ENCODE peak calls at places on chromosomes 4 and X, in eight cellular contexts. T is GM23248, W is DND-41, O is fibroblast of lung, X is PC-3, G is neuronal stem cell, Z is mammary epithelial cell, V is mesenchymal stem cell. A is an unnamed sample. For H3K4me1, the result is how much of the 10 kb centered on the place peaks cover.

GRCh38 chr4:1516881-1517480 is 110.7 kb upstream of the NKX1-1 start:
- DNase-seq in T (no peak), W (no peak), O (no peak), X (no peak), G (no peak), Z (no peak), V (no peak), A (no peak)

GRCh38 chr4:7518871-7519637 is 84.3 kb upstream of the PSAPL1 start:
- DNase-seq in T (no peak), W (no peak), O (no peak), X (no peak), G (no peak), Z (no peak), V (no peak), A (no peak)

GRCh38 chr4:76585897-76586360 is 150.9 kb downstream of the SHROOM3 start:
- DNase-seq in T (peak), W (no peak), O (no peak), X (peak), G (peak), Z (peak), V (peak), A (no peak)

GRCh38 chr4:89303177-89303576 is 4.4 kb downstream of the GPRIN3 start:
- DNase-seq in T (no peak), W (no peak), O (no peak), X (no peak), G (no peak), Z (no peak), V (peak), A (no peak)

GRCh38 chr4:103207673-103208072 is 9.5 kb upstream of the CENPE start:
- DNase-seq in T (no peak), W (no peak), O (no peak), X (peak), G (no peak), Z (peak), V (no peak), A (no peak)

GRCh38 chr4:135065366-135065765 is 863.8 kb upstream of the PABPC4L start:
- DNase-seq in T (no peak), W (no peak), O (no peak), X (no peak), G (no peak), Z (no peak), V (no peak), A (no peak)

GRCh38 chr4:143336828-143337599 is at the start of gene GAB1:
- DNase-seq in T (peak), W (peak), O (peak), X (peak), G (peak), Z (peak), V (peak), A (no peak)

GRCh38 chrX:102516314-102516936 is at the start of gene TMSB15A:
- DNase-seq in T (peak), W (no peak), O (peak), X (peak), G (peak), Z (peak), V (peak), A (no peak)

GRCh38 chr4:150173854-150174398 is 95.7 kb downstream of the DCLK2 start:
- DNase-seq in T (no peak), W (no peak), O (no peak), X (no peak), G (no peak), Z (no peak), V (no peak), A (no peak)

GRCh38 chr4:68954126-68954525 is 2.5 kb upstream of the UGT2A3 start:
- DNase-seq in T (no peak), W (no peak), O (no peak), X (no peak), G (no peak), Z (no peak), V (no peak), A (no peak)

GRCh38 chr4:3674479-3674851 is 91.7 kb upstream of the ADRA2C start:
- DNase-seq in T (no peak), W (no peak), O (no peak), X (no peak), G (no peak), Z (no peak), V (no peak), A (no peak)

GRCh38 chr4:47566975-47567374 is 81.9 kb downstream of the ATP10D start:
- DNase-seq in T (no peak), W (no peak), O (no peak), X (no peak), G (no peak), Z (no peak), V (no peak), A (no peak)

GRCh38 chrX:41014776-41015175 is 70.5 kb upstream of the USP9X start:
- DNase-seq in T (peak), W (no peak), O (no peak), X (peak), G (no peak), Z (peak), V (no peak), A (no peak)

GRCh38 chrX:45850197-45850774 is 649.6 kb upstream of the DIPK2B start:
- DNase-seq in T (peak), W (peak), O (peak), X (peak), G (no peak), Z (peak), V (peak), A (no peak)

GRCh38 chr4:140236649-140237160 is 82.7 kb upstream of the MAML3 start:
- DNase-seq in T (peak), W (no peak), O (no peak), X (no peak), G (no peak), Z (no peak), V (no peak), A (no peak)

GRCh38 chr4:100742045-100742444 is 224.2 kb upstream of the EMCN start:
- DNase-seq in T (peak), W (no peak), O (peak), X (peak), G (no peak), Z (peak), V (peak), A (peak)

GRCh38 chr4:87704000-87704399 is 53.9 kb downstream of the DMP1 start:
- DNase-seq in T (no peak), W (no peak), O (no peak), X (no peak), G (no peak), Z (no peak), V (no peak), A (no peak)

GRCh38 chrX:121365572-121366161 is 318.3 kb downstream of the GLUD2 start:
- DNase-seq in T (no peak), W (peak), O (no peak), X (no peak), G (no peak), Z (no peak), V (no peak), A (no peak)

GRCh38 chr4:161767116-161767515 is 396.7 kb downstream of the FSTL5 start:
- DNase-seq in T (no peak), W (no peak), O (peak), X (peak), G (no peak), Z (peak), V (peak), A (no peak)

GRCh38 chrX:50691820-50692219 is 122.2 kb downstream of the SHROOM4 start:
- DNase-seq in T (peak), W (peak), O (peak), X (peak), G (no peak), Z (peak), V (peak), A (peak)

GRCh38 chr4:32010221-32010620 is 1290.1 kb downstream of the PCDH7 start:
- DNase-seq in T (no peak), W (no peak), O (no peak), X (peak), G (no peak), Z (no peak), V (peak), A (no peak)

GRCh38 chrX:108139303-108139702 is 47.7 kb downstream of the ATG4A start:
- DNase-seq in T (peak), W (no peak), O (peak), X (peak), G (no peak), Z (no peak), V (no peak), A (peak)

GRCh38 chrX:101257448-101258259 is 33.5 kb downstream of the TAF7L start:
- DNase-seq in T (peak), W (peak), O (peak), X (peak), G (no peak), Z (no peak), V (peak), A (no peak)

GRCh38 chr4:3689576-3690551 is 76.3 kb upstream of the ADRA2C start:
- DNase-seq in T (no peak), W (no peak), O (no peak), X (no peak), G (no peak), Z (no peak), V (no peak), A (no peak)

GRCh38 chrX:149284616-149285015 is 220.5 kb downstream of the IDS start:
- DNase-seq in T (no peak), W (no peak), O (no peak), X (no peak), G (no peak), Z (no peak), V (no peak), A (no peak)

GRCh38 chr4:125750827-125751466 is 436.2 kb downstream of the FAT4 start:
- DNase-seq in T (peak), W (no peak), O (peak), X (peak), G (peak), Z (no peak), V (peak), A (no peak)

GRCh38 chrX:12611471-12611870 is 179.7 kb upstream of the PRPS2 start:
- DNase-seq in T (no peak), W (no peak), O (no peak), X (no peak), G (no peak), Z (no peak), V (no peak), A (no peak)
- H3K4me1 ChIP-seq in T (under half), W (under half), O (under half), X (under half), G (under half), Z (under half), V (under half), A (under half)

GRCh38 chr4:177227636-177228035 is 82.0 kb upstream of the NEIL3 start:
- DNase-seq in T (no peak), W (peak), O (no peak), X (no peak), G (no peak), Z (no peak), V (no peak), A (no peak)

GRCh38 chr4:177235026-177235425 is 74.6 kb upstream of the NEIL3 start:
- DNase-seq in T (peak), W (no peak), O (peak), X (no peak), G (no peak), Z (peak), V (peak), A (no peak)

GRCh38 chr4:177225605-177226004 is 84.1 kb upstream of the NEIL3 start:
- DNase-seq in T (no peak), W (peak), O (no peak), X (no peak), G (no peak), Z (no peak), V (no peak), A (no peak)

GRCh38 chr4:177228599-177228998 is 81.1 kb upstream of the NEIL3 start:
- DNase-seq in T (no peak), W (peak), O (no peak), X (no peak), G (no peak), Z (no peak), V (no peak), A (no peak)

GRCh38 chr4:177229331-177229730 is 80.3 kb upstream of the NEIL3 start:
- DNase-seq in T (peak), W (peak), O (peak), X (no peak), G (no peak), Z (no peak), V (peak), A (no peak)
- H3K4me3 ChIP-seq in T (peak), W (peak), O (peak), X (peak), G (no peak), Z (no peak), V (no peak), A (no peak)

GRCh38 chr4:92521941-92522340 is 218.2 kb downstream of the GRID2 start:
- DNase-seq in T (no peak), W (no peak), O (no peak), X (no peak), G (no peak), Z (no peak), V (no peak), A (no peak)

GRCh38 chr4:92520563-92520962 is 216.8 kb downstream of the GRID2 start:
- DNase-seq in T (no peak), W (no peak), O (no peak), X (no peak), G (peak), Z (no peak), V (no peak), A (no peak)

GRCh38 chr4:92519727-92520126 is 216.0 kb downstream of the GRID2 start:
- DNase-seq in T (no peak), W (no peak), O (no peak), X (no peak), G (no peak), Z (no peak), V (no peak), A (no peak)

GRCh38 chr4:92514632-92515031 is 210.9 kb downstream of the GRID2 start:
- DNase-seq in T (no peak), W (no peak), O (no peak), X (no peak), G (no peak), Z (no peak), V (no peak), A (no peak)

DNA sequence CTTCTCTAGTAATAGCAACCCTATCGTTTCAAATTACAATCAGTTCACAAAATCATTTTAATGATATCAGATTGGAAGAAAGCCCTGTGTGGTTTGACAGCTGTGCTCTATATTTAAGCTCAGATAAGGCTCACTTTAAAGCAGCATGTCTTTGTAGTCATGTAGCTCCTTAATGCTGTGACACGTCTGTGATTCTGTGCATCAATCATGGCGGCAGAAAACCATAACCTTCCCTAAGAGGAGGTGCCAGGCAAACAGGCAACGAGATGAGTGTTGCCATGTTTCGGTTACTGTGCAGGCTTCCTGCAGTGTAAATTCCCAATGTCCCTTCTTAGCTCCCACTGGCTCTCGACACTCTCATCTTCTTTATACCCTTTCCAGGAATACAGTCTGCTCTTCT is 212.7 kb downstream of the GRID2 start:
- DNase-seq in T (no peak), W (no peak), O (no peak), X (no peak), G (no peak), Z (no peak), V (no peak), A (no peak)
- H2AFZ ChIP-seq in T (no peak), W (no peak), O (no peak), X (no peak), G (no peak), Z (peak), V (no peak), A (no peak)

GRCh38 chr4:147778942-147779341 is 47.1 kb downstream of the ARHGAP10 start:
- DNase-seq in T (no peak), W (no peak), O (no peak), X (no peak), G (no peak), Z (no peak), V (no peak), A (no peak)
- H3K4me1 ChIP-seq in T (under half), W (under half), O (under half), X (under half), G (under half), Z (under half), V (under half), A (under half)

DNA sequence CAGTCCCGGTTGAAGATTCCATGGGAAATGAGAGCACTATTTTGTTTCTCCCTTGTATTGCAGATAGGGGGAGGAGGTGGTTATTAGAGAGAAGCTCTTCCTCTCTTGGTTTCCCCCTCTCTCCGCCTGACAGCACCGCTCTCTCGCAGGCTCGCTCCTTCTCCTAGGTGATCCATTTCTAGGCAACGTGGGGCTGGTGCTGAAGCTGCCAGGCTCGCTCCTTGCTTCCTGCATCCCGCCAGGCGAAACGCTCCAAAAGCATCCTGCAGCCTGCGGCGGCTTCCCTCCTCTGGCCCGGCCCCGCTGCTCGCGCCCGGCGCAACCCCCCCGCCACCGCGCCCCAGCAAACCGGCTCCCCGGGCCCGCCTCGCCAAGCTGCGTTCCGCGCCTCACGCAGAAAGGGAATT is at the start of gene GRID2:
- DNase-seq in T (peak), W (no peak), O (peak), X (peak), G (peak), Z (peak), V (peak), A (no peak)
- H3K4me3 ChIP-seq in T (no peak), W (no peak), O (peak), X (peak), G (peak), Z (no peak), V (peak), A (no peak)